ENCODE peak calls at places on chromosome 2, in ten cellular contexts. D is endothelial cell of umbilical vein, F is GM23338, R is HCT116, K is GM12878, Y is K562, X is transverse colon, B is H1, P is suprapubic skin, U is breast epithelium. S is an unnamed sample.
A peak's percentile ranks its signal among the peaks of the same experiment; 100 is the strongest.

GRCh38 chr2:218168635-218169462 is 2.1 kb upstream of the CXCR1 start:
- DNase-seq in D (peak; percentile 45), F (peak; percentile 91), R (peak; percentile 37), K (no peak), Y (peak; percentile 62), X (peak; percentile 64), B (peak; percentile 33), P (no peak), U (no peak), S (no peak)

GRCh38 chr2:67733517-67733916 is 329.3 kb downstream of the C1D start:
- DNase-seq in D (peak; percentile 55), F (peak; percentile 66), R (peak; percentile 12), K (no peak), Y (no peak), X (no peak), B (peak; percentile 21), P (no peak), U (no peak), S (no peak)

GRCh38 chr2:227817940-227818568 is 4.4 kb downstream of the CCL20 start:
- DNase-seq in D (peak; percentile 98), F (peak; percentile 27), R (peak; percentile 99), K (peak; percentile 45), Y (no peak), X (peak; percentile 84), B (peak; percentile 15), P (peak; percentile 96), U (peak; percentile 84), S (peak; percentile 50)

GRCh38 chr2:58731488-58731869 is 490.4 kb upstream of the FANCL start:
- DNase-seq in D (peak; percentile 40), F (no peak), R (no peak), K (no peak), Y (peak; percentile 15), X (no peak), B (no peak), P (no peak), U (no peak), S (no peak)

GRCh38 chr2:70525032-70525431 is 28.6 kb downstream of the TGFA start:
- DNase-seq in D (no peak), F (no peak), R (peak; percentile 22), K (no peak), Y (no peak), X (peak; percentile 65), B (no peak), P (no peak), U (no peak), S (no peak)

GRCh38 chr2:85914916-85915315 is 26.1 kb upstream of the ST3GAL5 start:
- DNase-seq in D (no peak), F (no peak), R (no peak), K (no peak), Y (no peak), X (no peak), B (no peak), P (no peak), U (no peak), S (no peak)

GRCh38 chr2:138948070-138948539 is 167.9 kb upstream of the NXPH2 start:
- DNase-seq in D (peak; percentile 45), F (no peak), R (peak; percentile 97), K (no peak), Y (no peak), X (no peak), B (no peak), P (no peak), U (no peak), S (no peak)

GRCh38 chr2:207467716-207468347 is 61.9 kb upstream of the CREB1 start:
- DNase-seq in D (no peak), F (no peak), R (no peak), K (peak; percentile 16), Y (peak; percentile 9), X (no peak), B (no peak), P (no peak), U (no peak), S (no peak)

GRCh38 chr2:177265834-177266817 is 1.6 kb upstream of the NFE2L2 start:
- DNase-seq in D (peak; percentile 43), F (no peak), R (no peak), K (no peak), Y (no peak), X (no peak), B (no peak), P (no peak), U (no peak), S (no peak)

GRCh38 chr2:212083492-212083891 is 455.1 kb downstream of the ERBB4 start:
- DNase-seq in D (no peak), F (no peak), R (no peak), K (no peak), Y (no peak), X (no peak), B (no peak), P (no peak), U (no peak), S (no peak)

GRCh38 chr2:40700211-40700954 is 248.5 kb upstream of the SLC8A1 start:
- DNase-seq in D (no peak), F (no peak), R (no peak), K (no peak), Y (no peak), X (no peak), B (no peak), P (no peak), U (no peak), S (no peak)

GRCh38 chr2:109331864-109332848 is 203.2 kb downstream of the SH3RF3 start:
- DNase-seq in D (peak; percentile 92), F (peak; percentile 24), R (peak; percentile 36), K (no peak), Y (no peak), X (peak; percentile 51), B (peak; percentile 10), P (peak; percentile 89), U (peak; percentile 83), S (peak; percentile 41)

GRCh38 chr2:85430780-85431601 is 12.5 kb downstream of the SH2D6 start:
- DNase-seq in D (no peak), F (peak; percentile 97), R (no peak), K (no peak), Y (no peak), X (no peak), B (no peak), P (no peak), U (no peak), S (no peak)

GRCh38 chr2:226873051-226873620 is 37.3 kb downstream of the RHBDD1 start:
- DNase-seq in D (no peak), F (no peak), R (no peak), K (no peak), Y (no peak), X (no peak), B (no peak), P (no peak), U (no peak), S (no peak)

GRCh38 chr2:26901326-26902183 is 53.6 kb downstream of the DPYSL5 start:
- DNase-seq in D (no peak), F (peak; percentile 65), R (no peak), K (no peak), Y (no peak), X (no peak), B (no peak), P (no peak), U (no peak), S (no peak)

GRCh38 chr2:240990726-240991377 is 7.6 kb upstream of the SNED1 start:
- DNase-seq in D (no peak), F (no peak), R (no peak), K (no peak), Y (no peak), X (no peak), B (no peak), P (peak; percentile 65), U (no peak), S (no peak)

GRCh38 chr2:60292242-60292641 is 261.2 kb downstream of the BCL11A start:
- DNase-seq in D (no peak), F (no peak), R (no peak), K (no peak), Y (no peak), X (no peak), B (no peak), P (no peak), U (no peak), S (no peak)
- TF ChIP-seq CTCF in D (no peak), F (no peak), R (no peak), K (no peak), Y (no peak), X (no peak), B (no peak), P (no peak), U (no peak), S (no peak)

DNA sequence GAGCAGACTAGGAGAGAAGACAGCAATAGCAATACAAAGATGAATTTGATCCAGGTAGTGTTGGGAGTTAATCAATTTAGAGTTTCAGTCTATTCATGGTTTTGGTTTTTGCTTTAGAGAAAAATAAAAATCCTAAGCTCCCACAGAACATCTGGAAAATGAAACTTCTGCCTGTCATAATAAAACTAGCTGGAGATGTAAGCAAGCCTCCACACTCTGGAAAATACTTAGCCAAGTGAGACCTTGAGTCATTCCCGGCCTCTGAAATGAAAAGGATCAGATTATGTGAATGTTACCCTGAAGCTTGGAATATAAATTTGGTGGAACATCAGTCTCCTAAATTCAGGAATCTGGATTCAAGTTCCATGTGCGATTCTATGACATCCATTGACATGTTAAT is 485.6 kb upstream of the SPRED2 start:
- DNase-seq in D (no peak), F (no peak), R (no peak), K (no peak), Y (no peak), X (no peak), B (no peak), P (no peak), U (no peak), S (no peak)
- TF ChIP-seq POLR2AphosphoS5 in D (no peak), F (no peak), R (no peak), K (no peak), Y (no peak), X (peak; percentile 47), B (no peak), P (no peak), U (no peak), S (no peak)

GRCh38 chr2:69340101-69340775 is 46.8 kb downstream of the GFPT1 start:
- DNase-seq in D (peak; percentile 3), F (no peak), R (no peak), K (no peak), Y (no peak), X (no peak), B (no peak), P (no peak), U (no peak), S (no peak)

GRCh38 chr2:69344305-69344704 is 42.7 kb downstream of the GFPT1 start:
- DNase-seq in D (no peak), F (no peak), R (no peak), K (no peak), Y (no peak), X (no peak), B (no peak), P (no peak), U (no peak), S (no peak)

GRCh38 chr2:69348781-69349180 is 38.2 kb downstream of the GFPT1 start:
- DNase-seq in D (no peak), F (no peak), R (no peak), K (no peak), Y (no peak), X (no peak), B (no peak), P (no peak), U (no peak), S (no peak)

GRCh38 chr2:69345434-69345833 is 41.6 kb downstream of the GFPT1 start:
- DNase-seq in D (no peak), F (no peak), R (no peak), K (no peak), Y (no peak), X (no peak), B (no peak), P (no peak), U (no peak), S (no peak)
- TF ChIP-seq CTCF in D (no peak), F (no peak), R (no peak), K (no peak), Y (no peak), X (no peak), B (no peak), P (no peak), U (no peak), S (no peak)

GRCh38 chr2:238165288-238165921 is 6.6 kb downstream of the ERFE start:
- DNase-seq in D (no peak), F (no peak), R (no peak), K (no peak), Y (no peak), X (no peak), B (no peak), P (no peak), U (no peak), S (no peak)
- TF ChIP-seq POLR2AphosphoS5 in D (no peak), F (no peak), R (no peak), K (no peak), Y (no peak), X (no peak), B (no peak), P (no peak), U (no peak), S (no peak)

S was measured in prostate gland.